ENCODE peak calls at places on chromosomes 7 and 10, in four cellular contexts. One of them, this sample, is unnamed.

GRCh38 chr7:28316489-28316888 is 95.8 kb upstream of the CREB5 start:
- DNase-seq in HL-60: no peak
- DNase-seq in IMR-90: peak
- DNase-seq in AG04450: peak
- DNase-seq in this sample: no peak

GRCh38 chr10:22693371-22693784 is 21.0 kb downstream of the PIP4K2A start:
- DNase-seq in HL-60: no peak
- DNase-seq in IMR-90: peak
- DNase-seq in AG04450: no peak
- DNase-seq in this sample: no peak

GRCh38 chr10:86269332-86269731 is 97.3 kb downstream of the GRID1 start:
- DNase-seq in AG04450: no peak
- DNase-seq in IMR-90: no peak
- DNase-seq in HL-60: no peak
- DNase-seq in this sample: peak

GRCh38 chr7:93364806-93365205 is 132.6 kb downstream of the VPS50 start:
- DNase-seq in AG04450: no peak
- DNase-seq in IMR-90: no peak
- DNase-seq in HL-60: no peak
- DNase-seq in this sample: no peak

GRCh38 chr10:86595496-86595895 is 58.9 kb upstream of the OPN4 start:
- DNase-seq in IMR-90: no peak
- DNase-seq in AG04450: no peak
- DNase-seq in HL-60: no peak
- DNase-seq in this sample: no peak

GRCh38 chr7:75055830-75056431 is 17.7 kb downstream of the RCC1L start:
- DNase-seq in AG04450: no peak
- DNase-seq in HL-60: no peak
- DNase-seq in IMR-90: peak
- DNase-seq in this sample: no peak

GRCh38 chr7:45417268-45417667 is 156.9 kb upstream of the ADCY1 start:
- DNase-seq in IMR-90: no peak
- DNase-seq in HL-60: no peak
- DNase-seq in AG04450: no peak
- DNase-seq in this sample: no peak

GRCh38 chr7:32890553-32891045 is 961 bp downstream of the KBTBD2 start:
- DNase-seq in AG04450: no peak
- DNase-seq in HL-60: peak
- DNase-seq in IMR-90: peak
- DNase-seq in this sample: no peak

GRCh38 chr7:116258734-116259133 is 48.4 kb downstream of the TES start:
- DNase-seq in IMR-90: peak
- DNase-seq in AG04450: no peak
- DNase-seq in HL-60: peak
- DNase-seq in this sample: no peak

GRCh38 chr7:68691261-68692216 is 906.7 kb upstream of the AUTS2 start:
- DNase-seq in IMR-90: peak
- DNase-seq in AG04450: peak
- DNase-seq in HL-60: no peak
- DNase-seq in this sample: no peak

GRCh38 chr10:117226813-117227451 is 14.0 kb upstream of the SLC18A2 start:
- DNase-seq in IMR-90: no peak
- DNase-seq in HL-60: peak
- DNase-seq in AG04450: no peak
- DNase-seq in this sample: no peak

GRCh38 chr10:89301231-89301630 is 615 bp upstream of the IFIT2 start:
- DNase-seq in IMR-90: peak
- DNase-seq in HL-60: peak
- DNase-seq in AG04450: no peak
- DNase-seq in this sample: no peak

GRCh38 chr7:96198047-96198636 is 123.8 kb downstream of the SLC25A13 start:
- DNase-seq in AG04450: no peak
- DNase-seq in IMR-90: no peak
- DNase-seq in HL-60: no peak
- DNase-seq in this sample: no peak
- TF ChIP-seq CTCF in AG04450: no peak
- TF ChIP-seq CTCF in IMR-90: no peak
- TF ChIP-seq CTCF in HL-60: no peak
- TF ChIP-seq CTCF in this sample: no peak

GRCh38 chr10:56715262-56715661 is 354.2 kb upstream of the ZWINT start:
- DNase-seq in IMR-90: no peak
- DNase-seq in HL-60: no peak
- DNase-seq in AG04450: no peak
- DNase-seq in this sample: no peak
- H3K27ac ChIP-seq in IMR-90: no peak
- H3K27ac ChIP-seq in HL-60: no peak
- H3K27ac ChIP-seq in AG04450: no peak
- H3K27ac ChIP-seq in this sample: no peak

DNA sequence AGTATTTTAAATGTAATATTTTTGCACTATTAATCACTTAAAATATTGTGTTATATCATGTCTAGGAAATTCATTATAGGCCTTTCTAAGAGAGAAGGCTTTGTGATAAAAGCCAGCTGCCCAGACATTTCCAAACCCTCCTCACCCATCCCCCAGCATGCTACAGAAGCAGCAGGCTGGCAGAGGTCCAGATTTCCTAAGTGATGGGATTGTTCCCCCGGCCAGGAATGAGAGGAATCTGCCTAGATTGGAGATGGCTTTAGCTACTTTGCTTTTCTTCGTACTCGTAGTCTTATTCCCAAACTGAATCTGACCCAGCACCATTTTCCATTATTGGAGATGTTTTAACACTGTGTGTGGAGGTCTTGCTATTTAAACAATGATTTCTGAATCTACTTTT is 29.4 kb downstream of the CDK14 start:
- DNase-seq in IMR-90: peak
- DNase-seq in HL-60: no peak
- DNase-seq in AG04450: peak
- DNase-seq in this sample: no peak
- H3K4me3 ChIP-seq in IMR-90: peak
- H3K4me3 ChIP-seq in HL-60: no peak
- H3K4me3 ChIP-seq in AG04450: peak
- H3K4me3 ChIP-seq in this sample: no peak

GRCh38 chr7:100465702-100466311 is 1.7 kb upstream of the SPACDR start:
- DNase-seq in IMR-90: peak
- DNase-seq in HL-60: no peak
- DNase-seq in AG04450: no peak
- DNase-seq in this sample: peak

GRCh38 chr7:100464210-100464660 is at the start of gene SPACDR:
- DNase-seq in HL-60: no peak
- DNase-seq in AG04450: no peak
- DNase-seq in IMR-90: peak
- DNase-seq in this sample: no peak

GRCh38 chr7:100465299-100465698 is 1.2 kb upstream of the SPACDR start:
- DNase-seq in AG04450: no peak
- DNase-seq in HL-60: no peak
- DNase-seq in IMR-90: peak
- DNase-seq in this sample: no peak

GRCh38 chr7:100466830-100467605 is 3.0 kb upstream of the SPACDR start:
- DNase-seq in IMR-90: no peak
- DNase-seq in HL-60: no peak
- DNase-seq in AG04450: no peak
- DNase-seq in this sample: peak

GRCh38 chr7:100464791-100465190 is 731 bp upstream of the SPACDR start:
- DNase-seq in HL-60: no peak
- DNase-seq in AG04450: no peak
- DNase-seq in IMR-90: no peak
- DNase-seq in this sample: no peak
- TF ChIP-seq CTCF in HL-60: no peak
- TF ChIP-seq CTCF in AG04450: no peak
- TF ChIP-seq CTCF in IMR-90: no peak
- TF ChIP-seq CTCF in this sample: no peak

GRCh38 chr7:66082083-66082482 is 6.5 kb downstream of the ASL start:
- DNase-seq in AG04450: no peak
- DNase-seq in HL-60: no peak
- DNase-seq in IMR-90: no peak
- DNase-seq in this sample: no peak

GRCh38 chr7:66075590-66076458 is at the start of gene ASL:
- DNase-seq in AG04450: peak
- DNase-seq in HL-60: peak
- DNase-seq in IMR-90: peak
- DNase-seq in this sample: peak

GRCh38 chr7:66078067-66078466 is 2.4 kb downstream of the ASL start:
- DNase-seq in AG04450: no peak
- DNase-seq in IMR-90: no peak
- DNase-seq in HL-60: no peak
- DNase-seq in this sample: no peak

GRCh38 chr7:66076459-66077329 is 1.1 kb downstream of the ASL start:
- DNase-seq in HL-60: peak
- DNase-seq in IMR-90: no peak
- DNase-seq in AG04450: no peak
- DNase-seq in this sample: no peak
- H3K27ac ChIP-seq in HL-60: no peak
- H3K27ac ChIP-seq in IMR-90: peak
- H3K27ac ChIP-seq in AG04450: no peak
- H3K27ac ChIP-seq in this sample: no peak

GRCh38 chr10:133050376-133050775 is 37.3 kb upstream of the ADGRA1 start:
- DNase-seq in HL-60: no peak
- DNase-seq in AG04450: no peak
- DNase-seq in IMR-90: no peak
- DNase-seq in this sample: no peak

GRCh38 chr10:133047526-133047925 is 40.2 kb upstream of the ADGRA1 start:
- DNase-seq in AG04450: no peak
- DNase-seq in HL-60: no peak
- DNase-seq in IMR-90: no peak
- DNase-seq in this sample: no peak

GRCh38 chr10:133048926-133049325 is 38.8 kb upstream of the ADGRA1 start:
- DNase-seq in AG04450: no peak
- DNase-seq in HL-60: no peak
- DNase-seq in IMR-90: no peak
- DNase-seq in this sample: no peak

GRCh38 chr10:133048306-133048705 is 39.4 kb upstream of the ADGRA1 start:
- DNase-seq in IMR-90: no peak
- DNase-seq in HL-60: no peak
- DNase-seq in AG04450: no peak
- DNase-seq in this sample: no peak

GRCh38 chr10:133049639-133050038 is 38.1 kb upstream of the ADGRA1 start:
- DNase-seq in HL-60: no peak
- DNase-seq in IMR-90: no peak
- DNase-seq in AG04450: no peak
- DNase-seq in this sample: no peak
- H3K4me3 ChIP-seq in HL-60: no peak
- H3K4me3 ChIP-seq in IMR-90: no peak
- H3K4me3 ChIP-seq in AG04450: no peak
- H3K4me3 ChIP-seq in this sample: no peak

DNA sequence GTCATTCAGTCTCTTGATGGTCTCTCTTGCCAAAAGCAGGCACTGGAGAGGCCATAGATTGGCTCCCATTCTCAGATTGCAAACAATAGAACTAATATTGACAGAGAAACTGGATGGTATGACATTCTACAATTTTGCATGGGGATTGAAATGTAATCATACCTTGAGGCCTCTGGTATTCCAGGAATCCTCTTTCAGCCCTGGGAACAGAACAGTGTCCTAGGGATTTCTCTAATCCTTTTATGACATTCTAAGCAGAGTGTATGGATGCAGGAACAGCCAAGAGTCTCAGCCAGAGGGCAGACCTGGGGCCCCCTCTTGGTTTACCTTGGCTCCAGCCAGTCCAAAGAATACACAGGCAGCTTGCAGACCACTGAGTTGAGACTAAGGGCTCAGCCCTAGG is 206.4 kb downstream of the KCNMA1 start:
- DNase-seq in IMR-90: no peak
- DNase-seq in HL-60: no peak
- DNase-seq in AG04450: no peak
- DNase-seq in this sample: no peak
- TF ChIP-seq CTCF in IMR-90: peak
- TF ChIP-seq CTCF in HL-60: no peak
- TF ChIP-seq CTCF in AG04450: peak
- TF ChIP-seq CTCF in this sample: no peak

DNA sequence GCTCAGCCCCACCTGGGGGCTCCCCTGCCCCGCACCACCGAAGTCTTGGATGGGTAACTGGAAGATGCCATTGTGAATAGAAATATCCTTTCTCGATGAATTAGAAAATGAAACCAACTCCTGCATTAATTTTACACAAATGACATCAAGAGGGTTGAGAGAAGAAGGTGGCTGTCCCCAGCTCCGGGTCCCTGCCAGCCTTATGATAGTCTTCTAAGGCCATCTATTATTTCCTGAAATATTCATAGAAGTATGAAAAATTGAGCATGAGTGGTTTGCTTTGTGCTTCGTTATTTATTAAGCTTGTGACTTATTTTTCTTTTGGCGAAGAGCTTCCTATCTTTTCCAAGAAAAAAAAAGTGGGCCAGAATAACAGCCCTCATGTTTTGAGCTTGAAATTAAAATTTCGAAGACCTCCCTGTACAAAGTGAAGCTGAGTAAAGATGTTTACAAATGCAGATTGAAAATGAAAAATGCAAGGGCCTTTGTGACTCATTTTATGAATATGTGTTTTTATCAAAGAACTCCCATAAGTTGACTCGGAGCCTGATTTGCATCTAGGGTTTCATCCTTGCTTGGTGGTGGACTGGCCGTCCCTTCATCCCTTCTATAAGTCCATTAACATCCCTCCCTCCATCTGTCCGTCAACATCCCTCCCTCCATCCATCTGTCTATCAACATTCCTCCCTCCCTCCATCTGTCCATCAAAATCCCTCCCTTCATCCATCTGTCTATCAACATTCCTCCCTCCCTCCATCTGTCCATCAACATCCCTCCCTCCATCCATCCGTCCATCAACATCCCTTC is 20.5 kb upstream of the CFAP46 start:
- DNase-seq in IMR-90: peak
- DNase-seq in HL-60: no peak
- DNase-seq in AG04450: no peak
- DNase-seq in this sample: no peak
- H3K27ac ChIP-seq in IMR-90: no peak
- H3K27ac ChIP-seq in HL-60: no peak
- H3K27ac ChIP-seq in AG04450: peak
- H3K27ac ChIP-seq in this sample: no peak